ENCODE peak calls at places on chromosomes 4 and X, in ten cellular contexts. L is K562, J is GM23338, D is spleen, A is mesendoderm, E is aorta, U is IMR-90, N is cardiac muscle cell, Y is heart right ventricle, K is esophagus squamous epithelium. P is an unnamed sample. For H3K27me3, the result is how much of the 10 kb centered on the place peaks cover.

GRCh38 chrX:151713859-151714258 is 2.0 kb upstream of the FATE1 start:
- DNase-seq in L (peak), J (peak), D (no peak), A (peak), E (peak), U (no peak), N (peak), Y (no peak), K (no peak), P (peak)

GRCh38 chrX:108582151-108582550 is 142.5 kb downstream of the COL4A5 start:
- DNase-seq in L (no peak), J (no peak), D (no peak), A (no peak), E (no peak), U (no peak), N (no peak), Y (no peak), K (no peak), P (no peak)

GRCh38 chrX:3711331-3711917 is 2.0 kb downstream of the PRKX start:
- DNase-seq in L (peak), J (no peak), D (peak), A (no peak), E (peak), U (no peak), N (no peak), Y (peak), K (no peak), P (no peak)

GRCh38 chr4:94430416-94430815 is 21.3 kb upstream of the PDLIM5 start:
- DNase-seq in L (no peak), J (no peak), D (no peak), A (no peak), E (no peak), U (no peak), N (no peak), Y (no peak), K (no peak), P (no peak)

GRCh38 chrX:38871129-38872029 is 70.1 kb downstream of the MID1IP1 start:
- DNase-seq in L (no peak), J (peak), D (no peak), A (peak), E (no peak), U (no peak), N (peak), Y (no peak), K (no peak), P (no peak)

GRCh38 chr4:98482503-98482846 is 175.9 kb downstream of the TSPAN5 start:
- DNase-seq in L (no peak), J (no peak), D (no peak), A (no peak), E (no peak), U (no peak), N (no peak), Y (no peak), K (no peak), P (no peak)

GRCh38 chr4:166458756-166459155 is 585.7 kb downstream of the TLL1 start:
- DNase-seq in L (no peak), J (no peak), D (no peak), A (no peak), E (no peak), U (no peak), N (peak), Y (no peak), K (no peak), P (no peak)

GRCh38 chr4:76153356-76153755 is 5.2 kb upstream of the NUP54 start:
- DNase-seq in L (no peak), J (no peak), D (no peak), A (no peak), E (no peak), U (no peak), N (no peak), Y (no peak), K (no peak), P (no peak)

GRCh38 chr4:147754037-147754445 is 22.2 kb downstream of the ARHGAP10 start:
- DNase-seq in L (no peak), J (peak), D (no peak), A (no peak), E (no peak), U (peak), N (peak), Y (no peak), K (no peak), P (no peak)

GRCh38 chrX:38717871-38718270 is 83.4 kb upstream of the MID1IP1 start:
- DNase-seq in L (peak), J (peak), D (no peak), A (peak), E (no peak), U (peak), N (peak), Y (no peak), K (no peak), P (no peak)

GRCh38 chr4:76658231-76659102 is 223.4 kb downstream of the SHROOM3 start:
- DNase-seq in L (no peak), J (no peak), D (no peak), A (no peak), E (no peak), U (peak), N (peak), Y (no peak), K (no peak), P (no peak)

GRCh38 chrX:144732588-144732987 is 514.7 kb upstream of the SPANXN1 start:
- DNase-seq in L (no peak), J (no peak), D (no peak), A (peak), E (no peak), U (no peak), N (no peak), Y (no peak), K (no peak), P (no peak)

GRCh38 chr4:4990857-4991540 is 28.3 kb downstream of the CYTL1 start:
- DNase-seq in L (peak), J (no peak), D (no peak), A (no peak), E (peak), U (peak), N (peak), Y (peak), K (no peak), P (no peak)

GRCh38 chr4:13670456-13671150 is 43.1 kb upstream of the BOD1L1 start:
- DNase-seq in L (no peak), J (no peak), D (no peak), A (no peak), E (no peak), U (no peak), N (peak), Y (no peak), K (no peak), P (no peak)

GRCh38 chr4:56530269-56531148 is 24.9 kb downstream of the ARL9 start:
- DNase-seq in L (peak), J (peak), D (peak), A (peak), E (peak), U (peak), N (peak), Y (peak), K (peak), P (no peak)

GRCh38 chr4:7844247-7844991 is 95.2 kb downstream of the AFAP1 start:
- DNase-seq in L (peak), J (peak), D (no peak), A (peak), E (peak), U (peak), N (peak), Y (peak), K (no peak), P (no peak)

GRCh38 chrX:149984411-149984810 is 46.1 kb upstream of the EOLA2 start:
- DNase-seq in L (no peak), J (no peak), D (no peak), A (no peak), E (no peak), U (no peak), N (no peak), Y (no peak), K (no peak), P (no peak)

GRCh38 chr4:115360441-115360840 is 247.0 kb upstream of the NDST4 start:
- DNase-seq in L (no peak), J (no peak), D (no peak), A (no peak), E (no peak), U (no peak), N (no peak), Y (no peak), K (no peak), P (no peak)

GRCh38 chr4:26473893-26474292 is 16.4 kb downstream of the CCKAR start:
- DNase-seq in L (no peak), J (no peak), D (no peak), A (no peak), E (no peak), U (no peak), N (no peak), Y (no peak), K (no peak), P (no peak)

GRCh38 chr4:119728692-119729593 is 100.3 kb upstream of the PDE5A start:
- DNase-seq in L (no peak), J (no peak), D (no peak), A (no peak), E (no peak), U (peak), N (no peak), Y (no peak), K (no peak), P (peak)

GRCh38 chr4:119728185-119728584 is 99.6 kb upstream of the PDE5A start:
- DNase-seq in L (no peak), J (no peak), D (no peak), A (no peak), E (no peak), U (peak), N (no peak), Y (no peak), K (no peak), P (no peak)

GRCh38 chr4:119725011-119725410 is 96.4 kb upstream of the PDE5A start:
- DNase-seq in L (no peak), J (no peak), D (no peak), A (no peak), E (no peak), U (no peak), N (no peak), Y (no peak), K (no peak), P (no peak)

GRCh38 chr4:119725688-119726330 is 97.2 kb upstream of the PDE5A start:
- DNase-seq in L (no peak), J (peak), D (no peak), A (no peak), E (no peak), U (peak), N (no peak), Y (no peak), K (no peak), P (no peak)

GRCh38 chr4:119726505-119726904 is 97.9 kb upstream of the PDE5A start:
- DNase-seq in L (no peak), J (no peak), D (no peak), A (no peak), E (no peak), U (peak), N (no peak), Y (no peak), K (no peak), P (no peak)
- H3K4me3 ChIP-seq in L (no peak), J (no peak), D (no peak), A (no peak), E (no peak), U (no peak), N (no peak), Y (no peak), K (no peak), P (no peak)

DNA sequence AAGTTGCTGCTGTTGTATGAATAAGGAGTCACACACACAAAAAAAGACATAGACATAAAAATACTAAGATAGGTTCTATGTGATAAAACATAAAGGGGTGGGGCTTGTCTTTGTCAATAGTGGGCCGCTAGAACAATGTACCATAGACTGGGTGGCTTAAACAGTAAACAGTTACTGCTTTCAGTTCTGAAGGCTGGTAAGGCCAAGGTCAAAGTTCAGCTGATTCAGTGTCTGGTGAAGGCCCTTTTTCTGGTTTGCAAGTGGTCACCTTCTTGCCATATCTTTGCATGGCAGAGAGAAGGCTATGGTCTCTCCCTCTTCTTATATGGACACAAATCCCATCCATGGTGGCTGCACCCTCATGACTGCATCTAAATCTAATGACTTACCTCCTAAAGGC is 1980.7 kb downstream of the PCDH7 start:
- DNase-seq in L (no peak), J (no peak), D (no peak), A (no peak), E (no peak), U (no peak), N (no peak), Y (no peak), K (no peak), P (no peak)
- H3K27me3 ChIP-seq in L (under half), J (under half), D (under half), A (under half), E (under half), U (under half), N (under half), Y (under half), K (under half), P (under half)

GRCh38 chr4:144410230-144410783 is 235.6 kb upstream of the HHIP start:
- DNase-seq in L (no peak), J (no peak), D (no peak), A (no peak), E (no peak), U (no peak), N (no peak), Y (no peak), K (no peak), P (no peak)
- H3K4me3 ChIP-seq in L (no peak), J (no peak), D (no peak), A (no peak), E (no peak), U (no peak), N (no peak), Y (no peak), K (no peak), P (no peak)

GRCh38 chr4:46389301-46389761 is 597 bp downstream of the GABRA2 start:
- DNase-seq in L (no peak), J (peak), D (no peak), A (peak), E (peak), U (no peak), N (peak), Y (no peak), K (no peak), P (no peak)
- H3K27me3 ChIP-seq in L (under half), J (half or more), D (half or more), A (under half), E (under half), U (under half), N (half or more), Y (half or more), K (half or more), P (under half)

DNA sequence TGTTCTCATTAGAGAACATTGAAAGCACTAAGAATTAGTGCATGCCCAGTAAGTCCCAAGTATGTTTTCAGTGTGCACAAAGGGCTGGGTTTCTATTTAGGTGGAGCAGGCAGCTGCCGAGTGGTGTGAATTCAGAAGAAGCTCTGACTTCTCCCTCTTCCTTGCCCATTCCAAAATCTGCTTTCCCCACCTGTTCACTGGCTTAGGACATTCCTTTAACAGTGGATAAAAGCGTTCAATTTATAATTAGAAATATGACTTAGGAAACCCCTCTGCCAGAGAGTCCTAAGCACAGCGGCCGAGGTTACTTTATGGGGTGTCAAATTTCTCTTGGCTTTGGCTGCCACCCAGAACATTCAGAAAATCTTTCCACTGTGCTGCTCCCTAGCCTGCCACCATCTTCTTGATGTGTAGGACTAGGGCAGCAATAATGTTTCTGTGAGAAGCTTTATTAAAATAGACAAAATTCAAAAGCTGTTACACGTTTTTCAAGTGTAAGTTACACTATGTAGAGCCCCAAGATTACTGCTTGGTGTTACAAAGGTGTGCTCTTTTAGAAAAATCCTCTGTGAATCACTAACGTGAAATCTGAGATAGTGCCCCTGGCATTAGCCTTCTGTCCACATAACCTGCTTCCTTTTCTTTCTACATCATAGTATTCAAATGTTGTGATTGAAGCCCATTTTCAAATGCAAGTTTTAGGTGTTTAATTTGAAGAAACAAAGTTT is 191.6 kb upstream of the ANKRD50 start:
- DNase-seq in L (no peak), J (peak), D (no peak), A (no peak), E (no peak), U (peak), N (peak), Y (no peak), K (no peak), P (no peak)
- H3K4me3 ChIP-seq in L (no peak), J (no peak), D (no peak), A (no peak), E (peak), U (peak), N (no peak), Y (peak), K (peak), P (peak)

GRCh38 chr4:108483650-108484049 is 136.7 kb upstream of the RPL34 start:
- DNase-seq in L (no peak), J (no peak), D (no peak), A (no peak), E (no peak), U (no peak), N (no peak), Y (no peak), K (no peak), P (no peak)
- H3K27me3 ChIP-seq in L (under half), J (under half), D (under half), A (under half), E (under half), U (under half), N (under half), Y (under half), K (under half), P (under half)